ENCODE peak calls at places on chromosomes 6 and 20, in four cellular contexts. D, B, S and P are unnamed samples.

GRCh38 chr20:63697357-63697867 is 960 bp downstream of the TNFRSF6B start:
- DNase-seq in D (no peak), B (no peak), S (peak), P (peak)

GRCh38 chr6:42292002-42292735 is 74.5 kb upstream of the MRPS10 start:
- DNase-seq in D (no peak), B (no peak), S (no peak), P (no peak)

GRCh38 chr20:45347936-45348809 is at the start of gene SDC4:
- DNase-seq in D (no peak), B (peak), S (peak), P (peak)

GRCh38 chr6:75808507-75808906 is 59.5 kb downstream of the MYO6 start:
- DNase-seq in D (no peak), B (no peak), S (no peak), P (no peak)

GRCh38 chr20:38021373-38021772 is 11.9 kb downstream of the TTI1 start:
- DNase-seq in D (no peak), B (no peak), S (no peak), P (no peak)

GRCh38 chr20:48186447-48186846 is 401.2 kb upstream of the SULF2 start:
- DNase-seq in D (no peak), B (no peak), S (no peak), P (no peak)

GRCh38 chr6:134537146-134537555 is 219.2 kb upstream of the SGK1 start:
- DNase-seq in D (peak), B (no peak), S (no peak), P (no peak)

GRCh38 chr6:144566868-144567615 is 281.9 kb downstream of the UTRN start:
- DNase-seq in D (no peak), B (no peak), S (no peak), P (no peak)

GRCh38 chr20:36128463-36129176 is 25.9 kb upstream of the EPB41L1 start:
- DNase-seq in D (no peak), B (no peak), S (no peak), P (no peak)

GRCh38 chr6:3551716-3552511 is 95.1 kb upstream of the SLC22A23 start:
- DNase-seq in D (no peak), B (no peak), S (no peak), P (no peak)

GRCh38 chr6:135181333-135182119 is 418 bp downstream of the MYB start:
- DNase-seq in D (no peak), B (no peak), S (no peak), P (peak)

GRCh38 chr6:24330137-24330732 is 27.6 kb downstream of the DCDC2 start:
- DNase-seq in D (peak), B (no peak), S (no peak), P (no peak)

GRCh38 chr20:64232794-64233193 is 22.8 kb upstream of the PCMTD2 start:
- DNase-seq in D (no peak), B (no peak), S (peak), P (peak)

GRCh38 chr6:156996265-156996664 is 219.1 kb downstream of the ARID1B start:
- DNase-seq in D (no peak), B (no peak), S (no peak), P (no peak)

GRCh38 chr6:140711019-140711613 is 1336.7 kb upstream of the CITED2 start:
- DNase-seq in D (no peak), B (no peak), S (no peak), P (no peak)

GRCh38 chr20:12358655-12359009 is 440.9 kb downstream of the BTBD3 start:
- DNase-seq in D (no peak), B (no peak), S (no peak), P (no peak)

GRCh38 chr20:62774762-62775161 is 21.5 kb upstream of the MRGBP start:
- DNase-seq in D (no peak), B (no peak), S (no peak), P (no peak)

GRCh38 chr6:139407718-139408222 is 33.3 kb upstream of the CITED2 start:
- DNase-seq in D (peak), B (no peak), S (no peak), P (no peak)

GRCh38 chr6:32178547-32179440 is 589 bp downstream of the RNF5 start:
- DNase-seq in D (no peak), B (no peak), S (no peak), P (no peak)

GRCh38 chr6:113642714-113643442 is 214.3 kb upstream of the MARCKS start:
- DNase-seq in D (no peak), B (peak), S (no peak), P (peak)

GRCh38 chr6:117264487-117265424 is 602 bp upstream of the VGLL2 start:
- DNase-seq in D (no peak), B (no peak), S (no peak), P (no peak)

GRCh38 chr6:36858407-36858981 is 16.1 kb downstream of the PPIL1 start:
- DNase-seq in D (peak), B (no peak), S (no peak), P (no peak)

GRCh38 chr6:53566755-53567154 is 21.9 kb upstream of the GCLC start:
- DNase-seq in D (no peak), B (no peak), S (no peak), P (no peak)

DNA sequence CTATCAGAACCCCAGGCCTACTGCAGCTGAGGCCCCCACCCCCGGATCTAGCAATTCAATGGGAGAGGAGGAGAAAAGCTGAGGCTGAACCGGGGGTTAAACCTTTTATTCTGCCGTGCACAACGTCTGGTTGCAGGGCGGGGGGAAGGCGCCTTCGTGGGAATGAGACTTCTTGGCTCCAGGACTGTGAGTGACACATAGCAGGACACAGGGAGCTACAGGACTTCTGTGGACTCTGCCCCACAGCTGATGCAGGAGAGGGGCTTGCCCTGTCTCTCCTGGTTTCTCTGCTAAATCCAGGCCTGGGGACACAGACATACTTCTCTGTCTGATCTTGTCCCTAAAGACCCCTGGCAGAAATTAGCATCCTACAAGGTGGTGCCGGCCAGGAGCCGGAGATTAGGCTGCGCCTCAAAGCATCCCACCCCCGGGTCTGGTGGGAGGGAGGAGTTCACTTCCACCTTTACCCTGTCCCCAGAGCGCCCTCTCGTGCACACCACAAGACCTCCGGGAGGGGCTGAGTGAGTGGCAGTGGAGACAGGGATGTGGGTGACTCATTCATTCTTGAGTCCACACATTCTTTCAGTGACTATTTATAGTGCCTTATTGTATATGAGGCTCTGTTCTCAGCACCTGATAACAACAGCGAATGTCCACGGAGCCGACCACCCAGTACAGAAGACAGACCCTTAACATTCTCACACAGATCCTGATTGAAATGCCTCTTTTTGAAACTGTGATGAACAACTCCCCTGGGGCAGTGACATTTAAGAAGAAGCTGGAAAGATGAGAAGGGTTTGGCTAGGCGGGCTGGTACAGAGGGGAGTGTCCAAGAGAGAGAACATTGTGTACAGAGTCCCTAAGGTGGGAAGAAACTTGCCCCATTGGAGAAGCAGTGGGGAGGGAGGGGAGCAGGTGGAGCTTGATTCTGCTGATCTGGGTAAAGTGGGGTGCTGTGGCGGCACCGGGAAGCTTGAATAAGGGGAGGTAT is 38.9 kb downstream of the GMPR start:
- DNase-seq in D (peak), B (peak), S (peak), P (no peak)
- TF ChIP-seq CTCF in D (peak), B (peak), S (peak), P (no peak)

GRCh38 chr20:19882446-19882845 is 124.4 kb downstream of the RIN2 start:
- DNase-seq in D (no peak), B (no peak), S (no peak), P (no peak)
- H3K4me3 ChIP-seq in D (no peak), B (no peak), S (no peak), P (no peak)

GRCh38 chr6:22826961-22827360 is 257.6 kb downstream of the HDGFL1 start:
- DNase-seq in D (no peak), B (no peak), S (no peak), P (no peak)

GRCh38 chr6:22829070-22829469 is 259.7 kb downstream of the HDGFL1 start:
- DNase-seq in D (no peak), B (no peak), S (no peak), P (no peak)

GRCh38 chr6:22830463-22830862 is 261.1 kb downstream of the HDGFL1 start:
- DNase-seq in D (no peak), B (no peak), S (no peak), P (no peak)

GRCh38 chr6:22827760-22828159 is 258.4 kb downstream of the HDGFL1 start:
- DNase-seq in D (no peak), B (no peak), S (no peak), P (no peak)

GRCh38 chr6:22828179-22829062 is 259.1 kb downstream of the HDGFL1 start:
- DNase-seq in D (peak), B (no peak), S (no peak), P (peak)
- TF ChIP-seq CTCF in D (peak), B (peak), S (peak), P (peak)

DNA sequence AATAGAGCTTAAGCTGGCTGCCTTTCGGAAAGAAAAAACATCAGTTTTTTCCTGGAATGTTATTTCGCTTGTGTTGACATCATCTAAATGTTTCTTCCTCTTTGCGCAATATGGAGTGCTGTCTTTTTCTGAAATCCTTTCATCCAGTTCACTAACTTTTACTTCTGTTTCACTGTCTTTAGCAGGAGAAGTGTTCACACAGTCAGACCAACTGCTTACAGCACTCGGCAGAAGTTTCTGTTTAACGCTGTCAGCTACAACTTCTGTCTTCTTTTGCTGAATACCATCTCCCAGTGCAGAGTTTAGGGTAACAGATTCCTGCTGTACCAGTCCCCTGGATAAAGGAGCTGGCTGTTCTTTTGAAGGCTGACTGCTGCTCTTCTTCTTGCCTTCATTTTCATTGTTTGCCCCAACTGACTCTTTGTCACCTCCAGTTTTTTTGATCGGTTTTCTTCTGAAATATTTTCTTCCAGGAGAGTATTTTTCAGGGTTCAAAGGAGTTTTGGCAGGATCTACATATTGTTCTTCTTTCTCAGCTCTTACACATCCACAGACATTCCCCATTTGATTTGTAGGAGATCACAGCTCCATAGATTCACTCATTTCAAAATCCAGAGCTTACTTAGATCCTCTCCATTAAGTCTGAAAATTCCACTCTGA is 50.0 kb upstream of the DST start:
- DNase-seq in D (no peak), B (no peak), S (no peak), P (no peak)
- H3K4me3 ChIP-seq in D (no peak), B (peak), S (peak), P (peak)

DNA sequence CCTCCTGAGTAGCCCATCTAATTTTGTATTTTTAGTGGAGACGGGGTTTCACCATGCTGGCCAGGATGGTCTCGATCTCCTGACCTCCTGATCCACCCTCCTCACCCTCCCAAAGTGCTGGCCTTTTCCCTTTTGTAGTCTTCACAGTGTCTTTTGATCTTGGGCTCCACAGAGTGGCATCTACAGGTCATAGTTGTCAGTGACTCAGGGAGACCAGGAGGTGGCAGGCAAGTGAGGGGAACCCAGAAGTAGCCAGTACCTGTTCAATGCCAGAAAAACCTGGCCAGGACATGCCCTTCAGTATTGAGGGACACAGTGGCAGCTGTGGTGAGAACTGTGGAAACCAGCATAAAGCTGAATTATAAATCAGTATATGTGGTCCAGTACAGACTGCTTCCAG is 19.6 kb downstream of the RPP21 start:
- DNase-seq in D (no peak), B (no peak), S (no peak), P (no peak)
- TF ChIP-seq CTCF in D (no peak), B (no peak), S (no peak), P (no peak)

GRCh38 chr20:58515240-58516212 is at the start of gene APCDD1L:
- DNase-seq in D (peak), B (no peak), S (no peak), P (no peak)
- H3K4me3 ChIP-seq in D (peak), B (peak), S (peak), P (no peak)

GRCh38 chr6:137975058-137975940 is 108.2 kb downstream of the TNFAIP3 start:
- DNase-seq in D (no peak), B (no peak), S (no peak), P (no peak)
- TF ChIP-seq CTCF in D (no peak), B (peak), S (peak), P (no peak)

DNA sequence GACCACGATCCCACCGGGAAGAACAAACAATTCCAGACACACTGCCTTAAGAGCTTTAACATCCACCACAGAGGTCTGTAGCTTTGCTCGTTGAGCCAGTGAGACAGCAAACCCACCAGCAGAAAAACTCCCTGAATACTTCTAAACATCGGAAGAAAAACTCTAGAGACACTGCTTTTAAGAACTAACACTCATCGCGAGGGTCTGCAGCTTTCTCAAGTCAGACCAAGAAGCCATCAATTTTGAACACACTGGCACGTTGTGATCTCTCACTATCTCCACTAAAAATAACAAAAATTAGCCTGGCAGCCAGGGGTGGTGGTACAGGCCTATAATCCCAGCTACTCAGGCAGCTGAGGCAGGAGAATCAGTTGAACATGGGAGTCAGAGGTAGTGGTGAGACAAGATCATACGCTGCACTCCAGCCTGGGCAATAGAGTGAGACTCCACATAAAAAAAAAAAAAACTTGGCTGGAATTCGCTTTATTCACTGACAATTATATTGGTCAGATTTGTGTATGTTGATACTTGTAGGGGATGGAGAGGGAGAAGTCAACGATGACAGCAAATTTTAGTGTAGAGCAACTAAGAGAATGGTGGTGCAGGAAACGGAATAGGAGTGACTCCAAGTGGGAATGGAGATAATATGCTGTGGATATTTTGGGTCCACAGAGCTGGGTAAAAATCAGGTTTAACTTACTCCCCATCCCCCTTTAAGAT is 860 bp upstream of the TMEM14C start:
- DNase-seq in D (no peak), B (no peak), S (no peak), P (no peak)
- H3K4me3 ChIP-seq in D (peak), B (peak), S (peak), P (peak)

GRCh38 chr20:57948177-57948955 is 238.6 kb upstream of the PMEPA1 start:
- DNase-seq in D (peak), B (no peak), S (no peak), P (no peak)

GRCh38 chr20:57950764-57951163 is 240.9 kb upstream of the PMEPA1 start:
- DNase-seq in D (no peak), B (no peak), S (no peak), P (no peak)

GRCh38 chr20:57944988-57945387 is 235.2 kb upstream of the PMEPA1 start:
- DNase-seq in D (no peak), B (no peak), S (no peak), P (no peak)

GRCh38 chr20:57946559-57947315 is 236.9 kb upstream of the PMEPA1 start:
- DNase-seq in D (no peak), B (no peak), S (no peak), P (no peak)

GRCh38 chr20:57947421-57948176 is 237.8 kb upstream of the PMEPA1 start:
- DNase-seq in D (peak), B (no peak), S (peak), P (no peak)
- TF ChIP-seq CTCF in D (peak), B (no peak), S (peak), P (no peak)

DNA sequence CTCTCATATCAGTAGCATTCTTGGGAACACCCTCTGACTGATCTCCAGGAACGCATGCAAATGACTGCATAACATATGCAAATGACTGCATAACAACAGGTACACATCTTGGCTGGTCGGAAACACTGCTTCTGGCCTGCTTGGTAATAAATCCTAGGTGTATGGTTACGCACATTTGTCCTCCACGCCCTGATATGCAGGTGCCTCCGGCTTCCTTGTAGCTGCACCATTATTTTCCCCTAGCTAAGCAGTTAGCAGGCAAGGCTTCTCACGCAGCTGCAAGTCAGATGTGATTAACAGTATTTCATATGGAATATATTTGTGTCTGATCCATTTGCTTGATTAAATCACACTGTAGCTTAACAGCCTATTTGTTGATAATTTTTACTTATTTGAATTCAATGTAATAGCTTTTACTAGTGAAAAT is 5.9 kb downstream of the RPS6KA2 start:
- DNase-seq in D (no peak), B (peak), S (no peak), P (no peak)
- H3K4me3 ChIP-seq in D (peak), B (no peak), S (no peak), P (no peak)